ENCODE peak calls at places on chromosome 6, in ten cellular contexts. G is hepatocyte; E is effector memory CD4-positive, alpha-beta T cell; T is psoas muscle; O is esophagus muscularis mucosa; Q is IMR-90; D is pancreas; K is aorta; S is iPS DF 6.9; W is right atrium auricular region. U is an unnamed sample.

GRCh38 chr6:131980791-131981623 is 29.8 kb upstream of the CCN2 start:
- DNase-seq in G (peak; percentile 38), E (no peak), T (no peak), O (no peak), Q (no peak), D (no peak), K (no peak), S (no peak), W (no peak), U (no peak)

GRCh38 chr6:24831771-24832718 is 33.3 kb upstream of the ARMH2 start:
- DNase-seq in G (no peak), E (no peak), T (no peak), O (no peak), Q (peak; percentile 40), D (no peak), K (no peak), S (no peak), W (no peak), U (no peak)

GRCh38 chr6:156359912-156360311 is 417.3 kb upstream of the ARID1B start:
- DNase-seq in G (no peak), E (no peak), T (no peak), O (no peak), Q (no peak), D (no peak), K (no peak), S (peak; percentile 47), W (no peak), U (no peak)

GRCh38 chr6:14146459-14147096 is 29.0 kb downstream of the CD83 start:
- DNase-seq in G (no peak), E (no peak), T (no peak), O (no peak), Q (no peak), D (no peak), K (no peak), S (no peak), W (no peak), U (peak; percentile 64)

GRCh38 chr6:139380611-139381010 is 6.2 kb upstream of the CITED2 start:
- DNase-seq in G (no peak), E (no peak), T (no peak), O (no peak), Q (no peak), D (no peak), K (no peak), S (no peak), W (no peak), U (no peak)

GRCh38 chr6:129874837-129875236 is 13.7 kb upstream of the TMEM244 start:
- DNase-seq in G (no peak), E (no peak), T (no peak), O (no peak), Q (no peak), D (no peak), K (no peak), S (no peak), W (no peak), U (no peak)

GRCh38 chr6:43623880-43624785 is 4.9 kb downstream of the GTPBP2 start:
- DNase-seq in G (no peak), E (no peak), T (no peak), O (no peak), Q (no peak), D (no peak), K (no peak), S (no peak), W (no peak), U (no peak)

GRCh38 chr6:163137036-163137435 is 277.5 kb upstream of the QKI start:
- DNase-seq in G (no peak), E (no peak), T (no peak), O (no peak), Q (no peak), D (no peak), K (no peak), S (no peak), W (no peak), U (no peak)

GRCh38 chr6:215335-216034 is 76.8 kb upstream of the DUSP22 start:
- DNase-seq in G (no peak), E (peak; percentile 29), T (no peak), O (no peak), Q (peak; percentile 39), D (no peak), K (no peak), S (no peak), W (no peak), U (no peak)

GRCh38 chr6:53879608-53880007 is 84.8 kb downstream of the LRRC1 start:
- DNase-seq in G (no peak), E (no peak), T (no peak), O (no peak), Q (peak; percentile 20), D (no peak), K (no peak), S (no peak), W (no peak), U (no peak)

GRCh38 chr6:28497306-28497705 is 18.3 kb downstream of the GPX6 start:
- DNase-seq in G (no peak), E (no peak), T (no peak), O (no peak), Q (no peak), D (no peak), K (no peak), S (no peak), W (no peak), U (no peak)

GRCh38 chr6:169253745-169254238 is at the start of gene THBS2:
- DNase-seq in G (peak; percentile 43), E (no peak), T (peak; percentile 74), O (no peak), Q (peak; percentile 93), D (peak; percentile 35), K (peak; percentile 94), S (no peak), W (no peak), U (no peak)

DNA sequence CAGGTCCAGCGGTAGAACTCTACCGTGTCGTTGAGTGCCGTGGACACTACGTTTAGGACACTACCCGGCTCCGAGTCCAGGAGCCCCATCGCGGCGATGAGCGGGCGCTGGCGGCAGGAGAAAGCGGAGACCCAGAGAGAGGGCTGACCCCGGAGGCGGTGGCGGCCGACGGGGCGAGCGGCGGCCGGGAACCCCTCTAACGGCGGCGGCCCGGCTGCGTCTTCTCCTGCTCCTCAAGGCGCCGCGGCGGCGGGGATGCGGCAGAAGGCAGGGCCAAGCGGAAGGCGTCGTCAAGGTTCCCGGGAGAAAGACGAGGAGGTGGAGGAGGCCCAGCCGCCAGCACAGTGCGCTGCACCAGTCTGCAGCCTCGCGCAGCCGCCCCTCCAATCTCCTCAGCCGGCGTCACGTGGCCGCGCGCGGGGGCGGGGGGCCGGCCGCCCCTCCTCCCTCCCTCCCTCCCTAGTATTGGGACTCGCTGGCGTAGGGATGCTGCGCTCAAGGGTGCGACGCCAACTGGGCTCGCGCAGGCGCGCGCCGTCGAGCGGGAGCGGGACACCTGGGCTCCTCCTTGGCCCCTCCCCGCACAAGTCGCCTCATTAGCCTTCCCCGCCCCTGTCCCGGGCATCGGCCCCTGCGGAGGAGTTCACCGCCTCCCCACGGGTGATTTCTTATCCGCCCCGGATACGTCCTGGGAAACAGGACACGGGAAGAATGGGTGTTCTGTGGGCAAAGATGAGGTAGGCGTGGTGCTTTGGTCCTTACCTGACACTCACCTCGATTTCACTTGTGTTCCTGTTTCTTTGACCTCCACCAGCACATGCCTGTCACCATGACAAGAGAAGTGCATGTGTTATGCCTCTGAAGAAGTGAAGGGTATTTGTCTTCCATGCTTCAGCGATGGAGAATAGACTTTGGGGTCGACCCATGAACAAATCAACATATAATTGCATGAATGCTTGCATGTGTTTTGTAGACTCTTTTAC is at the start of gene ELOVL4:
- DNase-seq in G (peak; percentile 82), E (peak; percentile 66), T (peak; percentile 60), O (no peak), Q (peak; percentile 74), D (peak; percentile 19), K (peak; percentile 78), S (peak; percentile 66), W (peak; percentile 72), U (no peak)
- H3K27me3 ChIP-seq in G (peaks cover 25% of the 10 kb centered on the region), E (peaks cover 11% of the 10 kb centered on the region), T (peaks cover 19% of the 10 kb centered on the region), O (no peaks in the 10 kb centered on the region), Q (no peaks in the 10 kb centered on the region), D (no peaks in the 10 kb centered on the region), K (no peaks in the 10 kb centered on the region), S (no peaks in the 10 kb centered on the region), W (peaks cover 3% of the 10 kb centered on the region), U (no peaks in the 10 kb centered on the region)

GRCh38 chr6:27358786-27359185 is 29.8 kb upstream of the ZNF391 start:
- DNase-seq in G (no peak), E (no peak), T (no peak), O (no peak), Q (no peak), D (no peak), K (no peak), S (no peak), W (no peak), U (no peak)

DNA sequence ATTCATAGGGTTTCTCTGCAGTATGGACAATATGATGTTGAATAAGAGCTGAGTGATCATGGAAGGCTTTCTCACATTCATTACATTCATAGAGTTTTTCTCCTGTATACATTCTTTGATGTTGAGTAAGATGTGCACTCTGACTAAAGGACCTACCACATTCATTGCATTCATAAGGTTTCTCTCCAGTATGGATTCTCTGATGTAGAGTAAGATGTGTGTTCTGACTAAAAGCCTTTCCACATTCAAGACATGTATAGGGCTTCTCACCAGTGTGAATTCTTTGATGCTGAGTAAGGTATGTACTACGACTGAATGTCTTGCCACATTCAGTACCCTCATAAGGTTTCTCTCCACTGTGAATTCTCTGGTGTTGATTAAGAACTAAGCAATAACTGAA is 29.3 kb upstream of the ZNF391 start:
- DNase-seq in G (no peak), E (no peak), T (no peak), O (no peak), Q (no peak), D (no peak), K (no peak), S (no peak), W (no peak), U (no peak)
- H3K9me3 ChIP-seq in G (peaks cover 39% of the 10 kb centered on the region), E (peaks cover 23% of the 10 kb centered on the region), T (peaks cover 55% of the 10 kb centered on the region), O (peaks cover 26% of the 10 kb centered on the region), Q (no peaks in the 10 kb centered on the region), D (no peaks in the 10 kb centered on the region), K (no peaks in the 10 kb centered on the region), S (no peaks in the 10 kb centered on the region), W (peaks cover 37% of the 10 kb centered on the region), U (peaks cover 14% of the 10 kb centered on the region)

DNA sequence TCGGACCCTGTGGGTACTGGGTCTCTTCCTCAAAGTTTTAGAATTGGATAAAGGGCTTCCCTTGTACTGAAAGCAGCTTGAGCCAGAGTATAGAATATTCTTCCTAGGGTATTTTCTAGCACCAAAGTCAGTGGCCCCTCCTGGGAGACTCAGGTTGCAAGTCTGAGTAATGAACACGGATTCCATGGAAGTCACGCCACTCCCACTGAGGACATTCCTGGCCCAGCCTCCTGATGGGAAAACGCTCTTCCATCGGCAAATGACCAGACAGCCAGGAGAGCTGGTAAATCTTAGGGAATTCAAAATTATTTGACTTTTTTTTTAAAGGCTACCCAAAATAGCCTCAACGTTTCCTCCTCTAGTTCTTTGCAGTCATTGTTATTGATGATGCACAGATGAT is 249.0 kb downstream of the SOD2 start:
- DNase-seq in G (no peak), E (no peak), T (no peak), O (no peak), Q (no peak), D (no peak), K (no peak), S (no peak), W (no peak), U (peak; percentile 8)
- H3K27me3 ChIP-seq in G (no peaks in the 10 kb centered on the region), E (no peaks in the 10 kb centered on the region), T (peaks cover 4% of the 10 kb centered on the region), O (peaks cover 8% of the 10 kb centered on the region), Q (no peaks in the 10 kb centered on the region), D (no peaks in the 10 kb centered on the region), K (no peaks in the 10 kb centered on the region), S (no peaks in the 10 kb centered on the region), W (no peaks in the 10 kb centered on the region), U (no peaks in the 10 kb centered on the region)

DNA sequence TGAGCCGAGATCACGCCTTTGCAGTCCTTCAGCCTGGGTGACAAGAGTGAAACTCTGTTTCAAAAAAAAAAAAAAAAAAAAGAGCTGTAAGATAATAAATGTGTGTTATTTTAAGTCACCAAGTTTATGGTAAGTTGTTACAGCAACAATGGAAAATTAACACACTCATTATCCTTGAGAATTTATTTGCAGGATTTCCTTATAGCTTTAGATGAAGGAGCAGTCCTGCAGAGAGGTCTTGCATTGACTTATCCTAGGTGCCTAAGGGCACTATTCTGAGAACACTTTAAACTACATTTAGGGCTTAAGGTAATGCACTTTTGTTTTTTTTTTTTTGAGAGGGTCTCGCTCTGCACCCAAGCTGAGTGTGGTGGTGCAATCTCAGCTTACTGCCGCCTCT is 13.8 kb upstream of the SCAF8 start:
- DNase-seq in G (no peak), E (no peak), T (no peak), O (no peak), Q (no peak), D (no peak), K (no peak), S (no peak), W (no peak), U (no peak)
- H3K9me3 ChIP-seq in G (no peaks in the 10 kb centered on the region), E (no peaks in the 10 kb centered on the region), T (no peaks in the 10 kb centered on the region), O (peaks cover 5% of the 10 kb centered on the region), Q (peaks cover 11% of the 10 kb centered on the region), D (no peaks in the 10 kb centered on the region), K (peaks cover 4% of the 10 kb centered on the region), S (no peaks in the 10 kb centered on the region), W (peaks cover 16% of the 10 kb centered on the region), U (no peaks in the 10 kb centered on the region)